ENCODE peak calls at places on chromosomes 2 and 18, in four cellular contexts. I is activated naive CD4-positive, alpha-beta T cell; X is heart right ventricle; K is GM19239. M is an unnamed sample.

GRCh38 chr18:3104190-3105054 is 91.5 kb upstream of the LPIN2 start:
- DNase-seq in I (no peak), X (no peak), K (no peak), M (no peak)

GRCh38 chr2:210459925-210460862 is 16.4 kb downstream of the LANCL1 start:
- DNase-seq in I (no peak), X (no peak), K (no peak), M (no peak)

GRCh38 chr2:65576861-65577601 is 144.6 kb upstream of the SPRED2 start:
- DNase-seq in I (no peak), X (no peak), K (no peak), M (no peak)

GRCh38 chr2:118089015-118089800 is 937 bp downstream of the INSIG2 start:
- DNase-seq in I (no peak), X (peak), K (no peak), M (no peak)

GRCh38 chr2:240462073-240462703 is 26.7 kb downstream of the GPC1 start:
- DNase-seq in I (no peak), X (no peak), K (no peak), M (no peak)

GRCh38 chr2:53422979-53423378 is 344.6 kb upstream of the CHAC2 start:
- DNase-seq in I (no peak), X (no peak), K (peak), M (no peak)

GRCh38 chr2:203858176-203858575 is 9.4 kb upstream of the CTLA4 start:
- DNase-seq in I (no peak), X (no peak), K (no peak), M (no peak)

GRCh38 chr2:7753777-7754176 is 836.6 kb downstream of the RNF144A start:
- DNase-seq in I (no peak), X (no peak), K (no peak), M (no peak)

GRCh38 chr2:24984912-24985311 is 13.2 kb upstream of the DNAJC27 start:
- DNase-seq in I (no peak), X (peak), K (no peak), M (no peak)

GRCh38 chr2:10946394-10946793 is 34.7 kb downstream of the KCNF1 start:
- DNase-seq in I (no peak), X (no peak), K (no peak), M (no peak)

GRCh38 chr18:79845164-79845563 is 47.4 kb downstream of the KCNG2 start:
- DNase-seq in I (no peak), X (no peak), K (no peak), M (no peak)

GRCh38 chr2:7279421-7279949 is 362.3 kb downstream of the RNF144A start:
- DNase-seq in I (no peak), X (no peak), K (no peak), M (no peak)

GRCh38 chr2:64876137-64876647 is 113.0 kb upstream of the SLC1A4 start:
- DNase-seq in I (no peak), X (peak), K (no peak), M (no peak)

GRCh38 chr2:210568108-210568507 is 11.7 kb downstream of the CPS1 start:
- DNase-seq in I (no peak), X (no peak), K (no peak), M (no peak)

GRCh38 chr2:242088471-242089212 is 219.1 kb downstream of the RTP5 start:
- DNase-seq in I (peak), X (peak), K (peak), M (peak)

GRCh38 chr2:105296017-105296611 is 33.4 kb downstream of the TGFBRAP1 start:
- DNase-seq in I (no peak), X (no peak), K (no peak), M (no peak)

GRCh38 chr2:3430211-3430610 is 50.7 kb downstream of the TRAPPC12 start:
- DNase-seq in I (no peak), X (no peak), K (no peak), M (no peak)

GRCh38 chr2:38439226-38439612 is 62.1 kb upstream of the ATL2 start:
- DNase-seq in I (no peak), X (no peak), K (no peak), M (no peak)

GRCh38 chr2:128316777-128317185 is 1.9 kb downstream of the HS6ST1 start:
- DNase-seq in I (no peak), X (no peak), K (no peak), M (no peak)

GRCh38 chr2:62923242-62923641 is 127.4 kb upstream of the OTX1 start:
- DNase-seq in I (no peak), X (no peak), K (no peak), M (no peak)

GRCh38 chr18:45951021-45951714 is 16.0 kb downstream of the EPG5 start:
- DNase-seq in I (no peak), X (no peak), K (no peak), M (no peak)

GRCh38 chr2:86615596-86615995 is 8.1 kb downstream of the RNF103 start:
- DNase-seq in I (no peak), X (no peak), K (no peak), M (no peak)

GRCh38 chr2:75602724-75603342 is 42.1 kb upstream of the EVA1A start:
- DNase-seq in I (no peak), X (no peak), K (no peak), M (no peak)

M was measured in esophagus squamous epithelium.